ENCODE peak calls at places on chromosomes 12 and 14, in ten cellular contexts. E, T, A, P, U, Q, F, N, Z and X are unnamed samples.

GRCh38 chr12:107522692-107523477 is 162.7 kb upstream of the PWP1 start:
- DNase-seq in E (no peak), T (no peak), A (no peak), P (peak), U (no peak), Q (no peak), F (no peak), N (no peak), Z (peak), X (no peak)

GRCh38 chr14:79091381-79091963 is 921.3 kb downstream of the NRXN3 start:
- DNase-seq in E (no peak), T (no peak), A (no peak), P (no peak), U (no peak), Q (no peak), F (no peak), N (no peak), Z (peak), X (no peak)

GRCh38 chr14:77314043-77314442 is 6.6 kb downstream of the POMT2 start:
- DNase-seq in E (peak), T (peak), A (no peak), P (no peak), U (no peak), Q (no peak), F (no peak), N (peak), Z (no peak), X (peak)

GRCh38 chr12:102702447-102703114 is 214.5 kb downstream of the PAH start:
- DNase-seq in E (no peak), T (peak), A (no peak), P (peak), U (no peak), Q (no peak), F (peak), N (no peak), Z (peak), X (peak)

GRCh38 chr12:27107976-27108375 is 25.6 kb upstream of the C12orf71 start:
- DNase-seq in E (no peak), T (no peak), A (no peak), P (peak), U (no peak), Q (no peak), F (no peak), N (no peak), Z (no peak), X (no peak)

GRCh38 chr14:92360666-92361370 is 37.9 kb downstream of the SLC24A4 start:
- DNase-seq in E (no peak), T (no peak), A (no peak), P (no peak), U (no peak), Q (no peak), F (no peak), N (no peak), Z (no peak), X (no peak)

GRCh38 chr14:36451346-36452065 is 68.5 kb downstream of the NKX2-1 start:
- DNase-seq in E (no peak), T (no peak), A (no peak), P (peak), U (no peak), Q (no peak), F (no peak), N (no peak), Z (peak), X (no peak)

GRCh38 chr12:105595440-105595839 is 264.9 kb downstream of the C12orf75 start:
- DNase-seq in E (no peak), T (no peak), A (no peak), P (no peak), U (no peak), Q (no peak), F (no peak), N (no peak), Z (no peak), X (no peak)

GRCh38 chr12:80936642-80937390 is 918 bp downstream of the LIN7A start:
- DNase-seq in E (no peak), T (peak), A (no peak), P (peak), U (no peak), Q (no peak), F (peak), N (no peak), Z (peak), X (peak)

GRCh38 chr14:95480109-95480886 is 36.2 kb downstream of the SYNE3 start:
- DNase-seq in E (no peak), T (peak), A (no peak), P (no peak), U (no peak), Q (peak), F (no peak), N (no peak), Z (no peak), X (no peak)

GRCh38 chr12:66491812-66492361 is 187.0 kb downstream of the GRIP1 start:
- DNase-seq in E (no peak), T (no peak), A (no peak), P (no peak), U (no peak), Q (no peak), F (no peak), N (no peak), Z (no peak), X (no peak)

GRCh38 chr14:104091927-104092771 is 6.6 kb downstream of the ASPG start:
- DNase-seq in E (no peak), T (no peak), A (no peak), P (no peak), U (no peak), Q (no peak), F (peak), N (no peak), Z (no peak), X (no peak)

GRCh38 chr12:43338848-43339526 is 213.0 kb downstream of the ADAMTS20 start:
- DNase-seq in E (no peak), T (no peak), A (no peak), P (peak), U (no peak), Q (no peak), F (no peak), N (no peak), Z (peak), X (peak)

GRCh38 chr14:61699092-61699491 is 3.8 kb downstream of the HIF1A start:
- DNase-seq in E (no peak), T (no peak), A (no peak), P (no peak), U (no peak), Q (no peak), F (no peak), N (no peak), Z (no peak), X (no peak)

GRCh38 chr12:121461048-121461447 is 61.1 kb downstream of the RNF34 start:
- DNase-seq in E (no peak), T (no peak), A (no peak), P (no peak), U (no peak), Q (no peak), F (no peak), N (no peak), Z (no peak), X (no peak)

GRCh38 chr12:93336344-93336743 is 41.4 kb upstream of the NUDT4 start:
- DNase-seq in E (no peak), T (no peak), A (no peak), P (peak), U (no peak), Q (no peak), F (no peak), N (no peak), Z (no peak), X (no peak)

GRCh38 chr14:27026097-27026496 is 428.3 kb upstream of the NOVA1 start:
- DNase-seq in E (no peak), T (no peak), A (no peak), P (no peak), U (no peak), Q (no peak), F (no peak), N (no peak), Z (no peak), X (no peak)